ENCODE peak calls at places on chromosome 4, in five cellular contexts. Z is A673; V is HCT116; Y is CD4-positive, alpha-beta memory T cell; F is dorsolateral prefrontal cortex. D is an unnamed sample.

GRCh38 chr4:23890369-23891063 is 669 bp upstream of the PPARGC1A start:
- DNase-seq in F (no peak), Z (no peak), Y (no peak), V (no peak), D (no peak)

GRCh38 chr4:67451464-67451863 is 93.8 kb downstream of the CENPC start:
- DNase-seq in Z (no peak), F (no peak), V (no peak), Y (no peak), D (no peak)

GRCh38 chr4:82515705-82516104 is 46.1 kb downstream of the TMEM150C start:
- DNase-seq in V (no peak), Z (no peak), Y (no peak), F (peak; percentile 58), D (no peak)

GRCh38 chr4:138643827-138644226 is 371.8 kb upstream of the NOCT start:
- DNase-seq in Z (no peak), V (no peak), Y (no peak), F (no peak), D (no peak)

GRCh38 chr4:13797061-13797460 is 169.5 kb upstream of the BOD1L1 start:
- DNase-seq in V (no peak), Z (no peak), Y (no peak), F (no peak), D (no peak)

GRCh38 chr4:113355550-113356371 is 306.3 kb downstream of the ANK2 start:
- DNase-seq in Y (peak; percentile 87), F (no peak), V (peak; percentile 93), Z (peak; percentile 94), D (peak; percentile 83)

GRCh38 chr4:184825394-184826314 is at the start of gene ACSL1:
- DNase-seq in Y (peak; percentile 80), V (no peak), Z (peak; percentile 73), F (peak; percentile 91), D (peak; percentile 71)

GRCh38 chr4:76194325-76194724 is 19.3 kb downstream of the SCARB2 start:
- DNase-seq in Y (no peak), V (no peak), F (no peak), Z (peak; percentile 6), D (no peak)

GRCh38 chr4:177699365-177700213 is 257.4 kb upstream of the AGA start:
- DNase-seq in Y (no peak), F (no peak), V (no peak), Z (no peak), D (no peak)

GRCh38 chr4:3485011-3485881 is 22.1 kb downstream of the DOK7 start:
- DNase-seq in Y (no peak), F (no peak), Z (no peak), V (no peak), D (no peak)

GRCh38 chr4:155322782-155323181 is 54.0 kb downstream of the MAP9 start:
- DNase-seq in F (no peak), Y (no peak), V (no peak), Z (no peak), D (no peak)

GRCh38 chr4:128510850-128511249 is 223.2 kb upstream of the PGRMC2 start:
- DNase-seq in F (no peak), Y (no peak), Z (no peak), V (no peak), D (no peak)

GRCh38 chr4:164753873-164754488 is at the start of gene SMIM31:
- DNase-seq in Y (no peak), F (no peak), Z (no peak), V (no peak), D (no peak)

DNA sequence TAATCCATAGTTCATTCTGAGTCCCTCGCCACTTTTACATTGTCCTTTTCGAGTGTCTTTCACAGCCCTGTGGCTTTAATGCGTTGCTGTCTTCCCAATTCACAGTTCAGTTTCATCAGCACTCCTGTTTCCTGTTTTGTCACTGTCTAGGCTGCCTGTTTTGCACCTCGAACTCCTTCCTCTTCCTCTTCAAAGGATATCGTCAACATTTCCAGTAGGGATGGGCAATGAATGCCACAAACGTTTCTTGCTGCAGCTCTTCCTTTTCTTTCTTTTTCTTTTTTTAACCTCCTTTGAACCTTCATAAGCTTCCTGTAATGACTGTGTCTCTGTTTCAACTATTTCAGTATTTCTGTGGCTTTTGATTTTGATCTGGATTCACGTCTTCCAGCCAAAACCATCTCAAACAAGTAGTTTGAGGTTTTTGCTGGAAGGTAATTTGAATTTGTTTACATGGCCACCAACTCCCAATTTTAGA is 105.4 kb downstream of the ANXA3 start:
- DNase-seq in Y (no peak), V (no peak), F (no peak), Z (no peak), D (peak; percentile 64)
- H3K27ac ChIP-seq in Y (no peak overlapping the region), V (no peak overlapping the region), F (peak overlapping the region; percentile 64), Z (no peak overlapping the region), D (peak overlapping the region; percentile 78)

GRCh38 chr4:119598521-119598920 is 30.1 kb downstream of the PDE5A start:
- DNase-seq in V (no peak), Y (no peak), Z (no peak), F (no peak), D (no peak)

GRCh38 chr4:119592708-119593298 is 35.8 kb downstream of the PDE5A start:
- DNase-seq in Y (no peak), V (no peak), Z (no peak), F (no peak), D (no peak)

GRCh38 chr4:119589165-119589564 is 39.4 kb downstream of the PDE5A start:
- DNase-seq in Y (no peak), F (no peak), Z (no peak), V (no peak), D (no peak)

GRCh38 chr4:119597377-119597776 is 31.2 kb downstream of the PDE5A start:
- DNase-seq in Z (no peak), Y (no peak), F (no peak), V (no peak), D (no peak)

GRCh38 chr4:119593698-119594097 is 34.9 kb downstream of the PDE5A start:
- DNase-seq in Y (no peak), V (no peak), Z (no peak), F (no peak), D (no peak)
- H3K27ac ChIP-seq in Y (no peak overlapping the region), V (no peak overlapping the region), Z (no peak overlapping the region), F (no peak overlapping the region), D (no peak overlapping the region)

GRCh38 chr4:156998500-156999174 is 27.0 kb upstream of the PDGFC start:
- DNase-seq in V (no peak), F (no peak), Y (no peak), Z (no peak), D (no peak)

GRCh38 chr4:157005193-157005592 is 33.6 kb upstream of the PDGFC start:
- DNase-seq in Y (no peak), V (no peak), F (no peak), Z (no peak), D (no peak)

GRCh38 chr4:157005831-157006230 is 34.2 kb upstream of the PDGFC start:
- DNase-seq in V (no peak), F (no peak), Y (no peak), Z (no peak), D (no peak)

GRCh38 chr4:156999175-156999517 is 27.5 kb upstream of the PDGFC start:
- DNase-seq in V (peak; percentile 87), Z (peak; percentile 95), F (no peak), Y (no peak), D (no peak)

GRCh38 chr4:157004279-157005161 is 32.9 kb upstream of the PDGFC start:
- DNase-seq in F (no peak), Z (no peak), Y (no peak), V (no peak), D (no peak)
- H3K27ac ChIP-seq in F (no peak overlapping the region), Z (peak overlapping the region; percentile 43), Y (no peak overlapping the region), V (no peak overlapping the region), D (no peak overlapping the region)

DNA sequence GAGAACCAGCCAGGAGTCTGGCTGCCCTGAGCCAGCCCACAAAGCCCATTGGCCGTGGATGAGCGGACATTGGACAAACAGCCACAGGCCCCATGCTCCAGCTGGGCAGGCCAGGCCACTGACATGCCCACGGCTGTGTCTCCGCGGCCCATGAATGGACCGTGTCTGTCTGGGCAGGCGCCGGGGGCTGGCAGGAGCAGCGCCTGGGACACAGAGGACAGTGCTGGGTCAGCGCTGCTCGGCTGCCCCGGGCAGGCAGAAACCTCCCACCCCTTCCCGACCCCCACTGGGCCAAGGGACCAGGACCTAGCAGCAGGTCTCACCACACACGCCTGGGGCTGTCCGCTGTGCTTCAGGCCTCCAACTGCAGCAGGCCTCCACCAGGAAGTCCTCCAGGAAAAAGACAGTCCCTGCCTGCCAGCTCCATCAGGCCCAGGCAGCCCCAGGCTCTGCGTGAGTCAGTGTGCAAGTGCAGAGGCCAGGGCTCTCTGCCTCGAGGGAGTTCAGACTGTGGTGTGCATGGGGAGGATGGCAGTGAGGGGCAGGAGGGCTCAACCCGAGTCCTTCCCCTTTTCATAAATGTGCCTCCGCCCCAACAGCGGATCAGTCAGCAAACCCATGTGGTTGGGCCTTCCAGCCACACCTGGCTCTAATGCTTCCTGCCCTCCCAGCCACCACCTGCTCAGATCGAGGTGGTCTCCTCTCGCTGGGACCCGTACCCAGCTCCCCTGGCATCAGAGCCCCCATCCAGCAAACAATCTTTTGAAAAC is 17.2 kb upstream of the FGFR3 start:
- DNase-seq in Z (no peak), Y (no peak), V (no peak), F (peak; percentile 75), D (no peak)
- H3K27ac ChIP-seq in Z (no peak overlapping the region), Y (no peak overlapping the region), V (no peak overlapping the region), F (peak overlapping the region; percentile 65), D (no peak overlapping the region)

GRCh38 chr4:47862297-47862696 is 24.4 kb upstream of the CORIN start:
- DNase-seq in V (no peak), Z (no peak), F (no peak), Y (no peak), D (no peak)

GRCh38 chr4:47858012-47858411 is 20.1 kb upstream of the CORIN start:
- DNase-seq in V (no peak), Z (no peak), Y (no peak), F (no peak), D (no peak)

GRCh38 chr4:47860305-47860704 is 22.4 kb upstream of the CORIN start:
- DNase-seq in F (no peak), Y (no peak), V (no peak), Z (no peak), D (no peak)

GRCh38 chr4:47863486-47863885 is 25.6 kb upstream of the CORIN start:
- DNase-seq in Z (no peak), Y (no peak), V (no peak), F (no peak), D (no peak)
- H3K27ac ChIP-seq in Z (no peak overlapping the region), Y (no peak overlapping the region), V (no peak overlapping the region), F (no peak overlapping the region), D (no peak overlapping the region)

D was measured in DND-41.